ENCODE peak calls at places on chromosomes 6 and 20, in four cellular contexts. One of them, this sample, is unnamed.

GRCh38 chr6:22612241-22612640 is 42.9 kb downstream of the HDGFL1 start:
- DNase-seq in stomach: no peak
- DNase-seq in tibial nerve: no peak
- DNase-seq in glutamatergic neuron: no peak
- DNase-seq in this sample: no peak

GRCh38 chr20:32062776-32063170 is 10.7 kb downstream of the HCK start:
- DNase-seq in glutamatergic neuron: no peak
- DNase-seq in stomach: peak; percentile 45
- DNase-seq in tibial nerve: peak; percentile 26
- DNase-seq in this sample: no peak

GRCh38 chr6:170075659-170076223 is 215.1 kb downstream of the DLL1 start:
- DNase-seq in glutamatergic neuron: no peak
- DNase-seq in tibial nerve: no peak
- DNase-seq in stomach: peak; percentile 21
- DNase-seq in this sample: no peak

GRCh38 chr6:151376440-151376839 is 14.9 kb downstream of the ZBTB2 start:
- DNase-seq in glutamatergic neuron: no peak
- DNase-seq in stomach: no peak
- DNase-seq in tibial nerve: no peak
- DNase-seq in this sample: no peak

GRCh38 chr6:16544521-16544920 is 216.7 kb downstream of the ATXN1 start:
- DNase-seq in stomach: no peak
- DNase-seq in glutamatergic neuron: no peak
- DNase-seq in tibial nerve: no peak
- DNase-seq in this sample: no peak

GRCh38 chr6:127338936-127339335 is 4.5 kb downstream of the ECHDC1 start:
- DNase-seq in stomach: no peak
- DNase-seq in glutamatergic neuron: no peak
- DNase-seq in tibial nerve: no peak
- DNase-seq in this sample: no peak

GRCh38 chr20:10667560-10668167 is 6.1 kb downstream of the JAG1 start:
- DNase-seq in glutamatergic neuron: no peak
- DNase-seq in tibial nerve: no peak
- DNase-seq in stomach: no peak
- DNase-seq in this sample: no peak

GRCh38 chr6:157877149-157877548 is 54.1 kb downstream of the SNX9 start:
- DNase-seq in stomach: no peak
- DNase-seq in tibial nerve: no peak
- DNase-seq in glutamatergic neuron: no peak
- DNase-seq in this sample: no peak

GRCh38 chr6:108673153-108673552 is 112.4 kb downstream of the FOXO3 start:
- DNase-seq in glutamatergic neuron: no peak
- DNase-seq in tibial nerve: no peak
- DNase-seq in stomach: no peak
- DNase-seq in this sample: no peak

GRCh38 chr6:41637179-41638001 is 878 bp upstream of the MDFI start:
- DNase-seq in stomach: peak; percentile 41
- DNase-seq in tibial nerve: no peak
- DNase-seq in glutamatergic neuron: no peak
- DNase-seq in this sample: no peak

GRCh38 chr20:1860446-1860845 is 34.8 kb upstream of the SIRPA start:
- DNase-seq in glutamatergic neuron: no peak
- DNase-seq in stomach: no peak
- DNase-seq in tibial nerve: no peak
- DNase-seq in this sample: no peak

GRCh38 chr20:57346477-57346876 is 4.6 kb upstream of the RAE1 start:
- DNase-seq in stomach: peak; percentile 79
- DNase-seq in glutamatergic neuron: peak; percentile 83
- DNase-seq in tibial nerve: peak; percentile 87
- DNase-seq in this sample: peak; percentile 81

GRCh38 chr6:10141756-10142443 is 273.0 kb downstream of the TFAP2A start:
- DNase-seq in glutamatergic neuron: no peak
- DNase-seq in stomach: no peak
- DNase-seq in tibial nerve: no peak
- DNase-seq in this sample: no peak

GRCh38 chr20:57708694-57709673 is 831 bp downstream of the PMEPA1 start:
- DNase-seq in stomach: no peak
- DNase-seq in tibial nerve: no peak
- DNase-seq in glutamatergic neuron: peak; percentile 53
- DNase-seq in this sample: no peak

GRCh38 chr6:39003488-39003887 is 45.1 kb upstream of the GLP1R start:
- DNase-seq in glutamatergic neuron: no peak
- DNase-seq in stomach: no peak
- DNase-seq in tibial nerve: no peak
- DNase-seq in this sample: no peak

GRCh38 chr20:8930691-8931090 is 138.2 kb upstream of the PLCB4 start:
- DNase-seq in glutamatergic neuron: no peak
- DNase-seq in stomach: no peak
- DNase-seq in tibial nerve: no peak
- DNase-seq in this sample: no peak

GRCh38 chr6:40874495-40874894 is 164.5 kb downstream of the UNC5CL start:
- DNase-seq in tibial nerve: no peak
- DNase-seq in glutamatergic neuron: no peak
- DNase-seq in stomach: no peak
- DNase-seq in this sample: no peak

GRCh38 chr20:10508468-10509251 is 73.6 kb downstream of the SLX4IP start:
- DNase-seq in glutamatergic neuron: no peak
- DNase-seq in tibial nerve: peak; percentile 57
- DNase-seq in stomach: no peak
- DNase-seq in this sample: no peak

GRCh38 chr6:129489215-129489765 is 220.7 kb downstream of the ARHGAP18 start:
- DNase-seq in glutamatergic neuron: no peak
- DNase-seq in tibial nerve: no peak
- DNase-seq in stomach: no peak
- DNase-seq in this sample: no peak

GRCh38 chr20:36264426-36265246 is 28.4 kb downstream of the AAR2 start:
- DNase-seq in glutamatergic neuron: no peak
- DNase-seq in stomach: no peak
- DNase-seq in tibial nerve: no peak
- DNase-seq in this sample: no peak

GRCh38 chr20:50717974-50718761 is 13.2 kb upstream of the PARD6B start:
- DNase-seq in glutamatergic neuron: no peak
- DNase-seq in tibial nerve: no peak
- DNase-seq in stomach: no peak
- DNase-seq in this sample: no peak
- TF ChIP-seq CTCF in glutamatergic neuron: no peak
- TF ChIP-seq CTCF in tibial nerve: peak; percentile 18
- TF ChIP-seq CTCF in stomach: no peak
- TF ChIP-seq CTCF in this sample: no peak

GRCh38 chr6:52686878-52687699 is 16.2 kb downstream of the TMEM14A start:
- DNase-seq in stomach: no peak
- DNase-seq in tibial nerve: no peak
- DNase-seq in glutamatergic neuron: no peak
- DNase-seq in this sample: no peak

GRCh38 chr6:52681416-52681815 is 10.5 kb downstream of the TMEM14A start:
- DNase-seq in glutamatergic neuron: no peak
- DNase-seq in stomach: no peak
- DNase-seq in tibial nerve: no peak
- DNase-seq in this sample: no peak
- TF ChIP-seq CTCF in glutamatergic neuron: no peak
- TF ChIP-seq CTCF in stomach: no peak
- TF ChIP-seq CTCF in tibial nerve: no peak
- TF ChIP-seq CTCF in this sample: no peak

GRCh38 chr20:40258931-40259330 is 430.1 kb downstream of the MAFB start:
- DNase-seq in tibial nerve: no peak
- DNase-seq in glutamatergic neuron: no peak
- DNase-seq in stomach: no peak
- DNase-seq in this sample: no peak

GRCh38 chr20:40251284-40251932 is 437.6 kb downstream of the MAFB start:
- DNase-seq in stomach: no peak
- DNase-seq in glutamatergic neuron: peak; percentile 41
- DNase-seq in tibial nerve: peak; percentile 30
- DNase-seq in this sample: no peak

GRCh38 chr20:40254023-40254772 is 434.8 kb downstream of the MAFB start:
- DNase-seq in tibial nerve: no peak
- DNase-seq in stomach: no peak
- DNase-seq in glutamatergic neuron: no peak
- DNase-seq in this sample: no peak

GRCh38 chr20:40257763-40258162 is 431.3 kb downstream of the MAFB start:
- DNase-seq in glutamatergic neuron: no peak
- DNase-seq in stomach: no peak
- DNase-seq in tibial nerve: no peak
- DNase-seq in this sample: no peak

DNA sequence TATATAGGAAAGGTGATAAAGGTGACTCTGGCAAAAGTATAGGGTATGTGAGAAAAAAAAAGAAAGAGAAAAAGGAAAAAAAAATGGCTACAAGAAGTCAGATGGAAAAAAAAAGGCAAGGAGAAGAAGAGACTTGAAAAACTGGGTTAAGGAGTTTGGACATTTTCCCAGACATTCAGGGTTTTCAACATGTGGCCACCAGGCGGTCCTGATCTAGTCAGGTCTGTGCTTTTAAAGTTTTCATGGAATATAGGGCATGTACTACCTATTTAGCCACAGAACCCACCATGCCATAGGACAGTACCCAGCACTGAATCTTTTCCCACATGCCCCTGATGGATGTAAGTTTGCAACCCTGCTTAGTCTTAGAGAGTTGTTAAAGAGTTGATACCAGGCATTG is 433.7 kb downstream of the MAFB start:
- DNase-seq in stomach: no peak
- DNase-seq in tibial nerve: no peak
- DNase-seq in glutamatergic neuron: no peak
- DNase-seq in this sample: no peak
- TF ChIP-seq CTCF in stomach: no peak
- TF ChIP-seq CTCF in tibial nerve: peak; percentile 20
- TF ChIP-seq CTCF in glutamatergic neuron: no peak
- TF ChIP-seq CTCF in this sample: no peak

GRCh38 chr6:95576621-95577316 is 566 bp upstream of the MANEA start:
- DNase-seq in glutamatergic neuron: no peak
- DNase-seq in stomach: no peak
- DNase-seq in tibial nerve: no peak
- DNase-seq in this sample: no peak

GRCh38 chr6:95578106-95578410 is 723 bp downstream of the MANEA start:
- DNase-seq in stomach: no peak
- DNase-seq in glutamatergic neuron: no peak
- DNase-seq in tibial nerve: no peak
- DNase-seq in this sample: no peak

GRCh38 chr6:95574811-95575210 is 2.5 kb upstream of the MANEA start:
- DNase-seq in tibial nerve: no peak
- DNase-seq in glutamatergic neuron: no peak
- DNase-seq in stomach: no peak
- DNase-seq in this sample: no peak

GRCh38 chr6:95576218-95576617 is 1.1 kb upstream of the MANEA start:
- DNase-seq in stomach: no peak
- DNase-seq in tibial nerve: no peak
- DNase-seq in glutamatergic neuron: no peak
- DNase-seq in this sample: no peak

DNA sequence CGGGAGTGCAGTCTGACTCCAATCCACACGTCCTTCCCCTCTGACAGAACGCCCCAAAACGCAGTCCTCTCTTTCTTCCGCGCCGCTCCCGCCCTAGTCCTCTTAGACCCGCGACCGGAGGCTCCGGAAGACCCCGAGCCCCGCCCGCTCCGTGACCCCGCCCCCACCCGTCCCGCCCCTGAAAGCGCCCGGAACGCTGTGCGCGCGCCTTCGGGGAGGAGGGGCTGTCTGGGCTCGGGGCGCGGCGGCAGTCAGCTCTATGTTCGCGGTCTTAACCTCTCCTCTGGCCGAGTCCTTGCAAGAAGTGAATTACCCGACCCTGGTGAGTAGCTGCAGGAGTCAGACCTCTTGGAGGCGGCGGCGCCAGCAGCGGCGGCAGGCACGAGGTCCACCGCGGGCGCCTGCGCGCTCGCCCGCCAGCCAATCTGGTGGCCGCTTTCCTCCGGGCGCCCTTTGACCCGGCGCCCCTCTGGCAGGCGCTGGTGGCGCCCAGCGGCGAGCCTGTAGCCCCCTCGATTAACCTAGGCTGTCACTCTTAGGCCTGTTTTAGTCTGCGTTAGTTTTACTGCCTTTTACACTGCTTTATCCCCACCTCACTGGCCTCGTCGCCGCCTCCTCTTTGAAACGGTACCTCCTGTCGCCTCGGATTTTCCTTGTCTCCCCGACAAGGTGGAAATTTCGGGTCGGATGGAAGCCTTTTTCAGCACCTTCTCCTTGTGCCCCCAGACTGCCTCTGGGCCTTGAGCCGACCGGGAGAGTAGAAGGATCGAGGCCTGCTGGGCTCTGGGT is at the start of gene MANEA:
- DNase-seq in glutamatergic neuron: peak; percentile 86
- DNase-seq in tibial nerve: peak; percentile 68
- DNase-seq in stomach: peak; percentile 77
- DNase-seq in this sample: peak; percentile 29
- TF ChIP-seq CTCF in glutamatergic neuron: no peak
- TF ChIP-seq CTCF in tibial nerve: peak; percentile 33
- TF ChIP-seq CTCF in stomach: no peak
- TF ChIP-seq CTCF in this sample: no peak

DNA sequence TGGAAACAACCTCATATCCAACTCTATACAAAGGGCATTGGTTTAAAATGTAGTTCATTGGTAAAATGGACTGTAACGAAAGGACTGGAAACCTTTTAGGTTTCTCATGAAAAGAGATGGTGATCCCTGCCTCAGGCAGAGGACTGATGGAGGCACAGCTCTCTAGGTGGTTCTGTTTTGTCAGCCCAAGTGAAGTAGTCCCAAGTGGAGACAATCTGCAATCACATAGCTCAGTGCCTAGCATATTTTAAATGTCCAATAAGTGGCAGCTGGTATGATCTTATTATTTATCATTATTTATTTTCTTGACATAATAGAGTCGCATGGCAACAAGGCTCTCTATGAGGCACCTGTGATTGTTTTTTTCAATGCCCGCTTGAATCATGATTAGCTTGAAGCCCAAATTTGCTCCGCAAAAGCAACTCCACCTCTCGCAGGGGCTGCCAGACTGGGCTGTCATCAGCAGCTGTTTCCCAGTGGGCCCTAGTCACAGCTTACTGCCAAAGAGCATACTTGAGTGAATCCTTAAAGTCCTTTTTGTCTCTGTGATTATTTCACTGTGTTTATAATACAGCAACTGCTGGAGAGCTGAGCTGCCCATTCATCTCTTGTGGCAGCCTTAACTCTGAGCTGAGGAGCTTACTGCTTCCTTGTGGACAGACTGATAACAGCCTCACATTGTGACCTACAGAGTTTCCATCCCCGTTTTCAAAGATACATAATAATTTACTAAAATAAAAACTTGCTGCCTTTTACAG is 19.7 kb upstream of the ENPP1 start:
- DNase-seq in glutamatergic neuron: no peak
- DNase-seq in tibial nerve: no peak
- DNase-seq in stomach: no peak
- DNase-seq in this sample: no peak
- TF ChIP-seq CTCF in glutamatergic neuron: no peak
- TF ChIP-seq CTCF in tibial nerve: peak; percentile 14
- TF ChIP-seq CTCF in stomach: no peak
- TF ChIP-seq CTCF in this sample: no peak

This sample was measured in omental fat pad.